ENCODE peak calls at places on chromosomes 3 and 15, in five cellular contexts. C is neural progenitor cell, Z is prostate gland, P is tibial nerve, J is HL-60. D is an unnamed sample.

GRCh38 chr3:107028626-107029025 is 348.6 kb upstream of the CCDC54 start:
- DNase-seq in J (no peak), Z (no peak), P (no peak), C (no peak), D (no peak)

GRCh38 chr3:170033489-170033888 is 4.3 kb upstream of the GPR160 start:
- DNase-seq in Z (no peak), C (no peak), J (peak), P (no peak), D (no peak)

GRCh38 chr3:17140670-17141505 is 256.1 kb downstream of the PLCL2 start:
- DNase-seq in P (peak), J (no peak), Z (peak), C (no peak), D (no peak)

GRCh38 chr15:72758195-72758594 is 25.4 kb downstream of the ADPGK start:
- DNase-seq in P (no peak), C (no peak), Z (no peak), J (no peak), D (no peak)

GRCh38 chr15:72139667-72140066 is 21.5 kb downstream of the SENP8 start:
- DNase-seq in C (no peak), J (no peak), P (no peak), Z (no peak), D (no peak)

GRCh38 chr15:90000175-90000923 is 775 bp upstream of the ZNF710 start:
- DNase-seq in Z (no peak), P (no peak), J (peak), C (peak), D (no peak)

GRCh38 chr3:13348671-13349396 is 71.3 kb downstream of the NUP210 start:
- DNase-seq in C (peak), Z (no peak), P (no peak), J (peak), D (no peak)

GRCh38 chr3:151955356-151955755 is 81.9 kb downstream of the SUCNR1 start:
- DNase-seq in C (no peak), J (no peak), Z (no peak), P (no peak), D (no peak)

GRCh38 chr15:92944946-92945521 is 44.9 kb downstream of the CHD2 start:
- DNase-seq in J (no peak), C (no peak), Z (no peak), P (no peak), D (no peak)

GRCh38 chr3:118165413-118165812 is 869.2 kb downstream of the IGSF11 start:
- DNase-seq in C (no peak), P (no peak), J (no peak), Z (no peak), D (no peak)

GRCh38 chr15:53246996-53247395 is 456.9 kb upstream of the ONECUT1 start:
- DNase-seq in P (no peak), C (no peak), Z (no peak), J (no peak), D (no peak)

GRCh38 chr3:70824078-70824477 is 511.6 kb upstream of the MDFIC2 start:
- DNase-seq in J (no peak), C (no peak), P (no peak), Z (no peak), D (no peak)

GRCh38 chr3:121660356-121661171 is at the start of gene HCLS1:
- DNase-seq in Z (peak), C (no peak), P (peak), J (peak), D (no peak)
- H3K4me3 ChIP-seq in Z (peak), C (no peak), P (no peak), J (peak), D (no peak)

GRCh38 chr3:7547826-7548225 is 686.9 kb downstream of the GRM7 start:
- DNase-seq in P (no peak), Z (no peak), J (no peak), C (no peak), D (no peak)
- TF ChIP-seq CTCF in P (no peak), Z (no peak), J (no peak), C (no peak), D (no peak)

GRCh38 chr3:40572588-40572987 is 47.8 kb downstream of the ZNF621 start:
- DNase-seq in P (no peak), Z (no peak), J (no peak), C (no peak), D (no peak)

GRCh38 chr3:40573985-40574384 is 49.2 kb downstream of the ZNF621 start:
- DNase-seq in C (no peak), P (no peak), Z (no peak), J (no peak), D (no peak)

GRCh38 chr3:40574661-40575060 is 49.9 kb downstream of the ZNF621 start:
- DNase-seq in J (no peak), Z (no peak), P (no peak), C (peak), D (no peak)

GRCh38 chr3:40580494-40581091 is 55.8 kb downstream of the ZNF621 start:
- DNase-seq in Z (peak), J (peak), P (peak), C (peak), D (peak)

GRCh38 chr3:40576431-40576830 is 51.7 kb downstream of the ZNF621 start:
- DNase-seq in P (no peak), Z (no peak), J (no peak), C (no peak), D (no peak)
- H3K4me3 ChIP-seq in P (no peak), Z (no peak), J (no peak), C (no peak), D (no peak)

GRCh38 chr15:77982127-77982490 is 95.4 kb downstream of the TBC1D2B start:
- DNase-seq in J (no peak), C (no peak), Z (no peak), P (no peak), D (no peak)

GRCh38 chr15:77984446-77984861 is 93.1 kb downstream of the TBC1D2B start:
- DNase-seq in J (no peak), Z (no peak), C (no peak), P (no peak), D (no peak)

GRCh38 chr15:77985031-77985930 is 92.2 kb downstream of the TBC1D2B start:
- DNase-seq in Z (no peak), P (no peak), C (no peak), J (no peak), D (no peak)

GRCh38 chr15:77983091-77983707 is 94.3 kb downstream of the TBC1D2B start:
- DNase-seq in J (no peak), P (no peak), C (no peak), Z (no peak), D (no peak)

DNA sequence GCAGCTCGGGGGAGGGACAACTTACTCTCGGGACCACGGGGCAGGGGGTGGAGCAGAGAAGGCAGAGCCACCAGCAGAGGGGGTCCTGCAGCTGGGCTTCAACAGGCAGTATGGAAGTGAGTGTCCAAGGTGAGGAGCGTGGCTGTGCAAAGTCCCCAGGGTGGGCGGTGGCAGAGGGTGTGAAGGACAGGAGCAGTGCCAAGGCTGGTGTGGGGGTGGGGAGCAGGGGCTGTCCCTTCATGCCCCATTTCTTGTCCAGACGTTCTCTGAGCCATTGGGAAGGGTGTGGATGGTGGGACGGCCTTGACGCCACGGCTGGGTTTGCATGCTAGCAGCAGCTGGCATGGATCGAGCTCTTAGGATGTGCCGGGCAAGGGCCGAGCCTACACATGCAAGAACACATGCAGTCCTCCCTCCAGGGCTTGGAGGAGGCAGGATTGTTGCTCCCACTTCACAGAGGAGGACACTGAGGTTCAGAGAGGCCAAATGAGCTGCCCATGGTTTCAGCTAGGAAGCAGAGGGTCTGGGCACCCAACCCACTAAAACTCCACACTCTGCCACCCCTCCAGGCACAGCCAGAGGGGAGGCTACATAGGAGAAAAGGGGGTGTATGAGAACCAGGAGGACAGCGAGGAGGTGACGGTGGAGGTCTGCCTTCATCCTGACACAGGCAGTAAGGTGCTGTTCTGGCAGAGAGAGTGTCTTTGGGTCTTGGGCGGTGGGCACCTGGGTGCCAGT is 93.6 kb downstream of the TBC1D2B start:
- DNase-seq in P (no peak), C (no peak), Z (no peak), J (no peak), D (no peak)
- TF ChIP-seq CTCF in P (no peak), C (peak), Z (no peak), J (no peak), D (no peak)

GRCh38 chr3:134253475-134254231 is 3.0 kb upstream of the RYK start:
- DNase-seq in Z (no peak), C (no peak), P (no peak), J (peak), D (no peak)
- H3K4me3 ChIP-seq in Z (no peak), C (no peak), P (no peak), J (no peak), D (no peak)

GRCh38 chr15:40352221-40352901 is 1.5 kb downstream of the PHGR1 start:
- DNase-seq in J (no peak), P (no peak), C (no peak), Z (no peak), D (no peak)

GRCh38 chr15:40357246-40357645 is 773 bp upstream of the DISP2 start:
- DNase-seq in J (no peak), C (no peak), P (no peak), Z (no peak), D (no peak)

GRCh38 chr15:40355976-40356585 is 1.9 kb upstream of the DISP2 start:
- DNase-seq in P (no peak), J (no peak), Z (no peak), C (no peak), D (no peak)

GRCh38 chr15:40353697-40354096 is 2.9 kb downstream of the PHGR1 start:
- DNase-seq in J (no peak), P (no peak), Z (no peak), C (no peak), D (peak)

GRCh38 chr15:40354408-40355171 is 3.4 kb upstream of the DISP2 start:
- DNase-seq in Z (no peak), P (no peak), J (no peak), C (peak), D (no peak)
- TF ChIP-seq CTCF in Z (peak), P (no peak), J (peak), C (peak), D (peak)

DNA sequence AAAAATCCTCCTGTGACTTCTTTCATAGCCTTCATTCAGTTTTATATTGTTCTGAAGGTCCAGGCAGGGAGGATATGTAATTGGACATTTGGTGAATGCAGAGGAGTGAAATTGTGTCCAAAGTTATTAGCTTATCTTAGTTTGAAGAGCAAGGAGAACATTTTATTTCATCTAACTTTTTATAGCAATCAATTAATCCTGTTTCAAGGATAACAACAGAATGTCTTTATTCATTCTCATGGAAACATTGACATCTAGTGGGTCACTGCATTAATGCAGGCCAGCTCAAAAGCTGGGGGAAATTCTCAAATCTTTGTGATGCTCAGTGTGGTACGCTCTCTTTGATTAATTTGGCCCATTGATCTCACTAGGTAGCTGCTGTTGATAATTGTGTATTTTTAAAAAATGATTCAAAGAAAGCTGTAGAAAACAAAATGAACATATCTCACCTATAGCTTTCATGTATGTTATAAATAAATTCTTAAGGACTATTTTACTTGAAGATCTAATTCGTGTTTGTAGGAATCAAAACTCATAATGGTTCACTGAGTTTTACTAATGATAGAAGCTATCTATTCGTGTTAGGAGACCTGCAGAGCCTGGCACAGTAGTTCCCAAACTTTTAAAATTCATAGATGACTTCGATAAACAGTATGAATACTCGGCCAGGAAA is 150.8 kb upstream of the KCNMB2 start:
- DNase-seq in J (no peak), C (peak), P (peak), Z (peak), D (no peak)
- H3K4me3 ChIP-seq in J (no peak), C (no peak), P (no peak), Z (peak), D (no peak)

GRCh38 chr15:88871313-88871712 is 24.0 kb downstream of the HAPLN3 start:
- DNase-seq in C (no peak), P (no peak), Z (no peak), J (no peak), D (no peak)
- TF ChIP-seq CTCF in C (no peak), P (no peak), Z (no peak), J (no peak), D (no peak)

GRCh38 chr3:42175841-42176240 is 84.7 kb downstream of the TRAK1 start:
- DNase-seq in Z (no peak), J (no peak), C (peak), P (no peak), D (no peak)

GRCh38 chr3:42172047-42172654 is 81.0 kb downstream of the TRAK1 start:
- DNase-seq in P (no peak), C (no peak), Z (no peak), J (no peak), D (no peak)

GRCh38 chr3:42176635-42177034 is 85.5 kb downstream of the TRAK1 start:
- DNase-seq in J (no peak), C (no peak), P (no peak), Z (no peak), D (no peak)

GRCh38 chr3:42174679-42175660 is 83.8 kb downstream of the TRAK1 start:
- DNase-seq in P (no peak), C (no peak), J (no peak), Z (no peak), D (no peak)

GRCh38 chr3:42173307-42173706 is 82.2 kb downstream of the TRAK1 start:
- DNase-seq in C (no peak), J (no peak), Z (no peak), P (no peak), D (no peak)
- H3K4me3 ChIP-seq in C (no peak), J (no peak), Z (no peak), P (no peak), D (no peak)

DNA sequence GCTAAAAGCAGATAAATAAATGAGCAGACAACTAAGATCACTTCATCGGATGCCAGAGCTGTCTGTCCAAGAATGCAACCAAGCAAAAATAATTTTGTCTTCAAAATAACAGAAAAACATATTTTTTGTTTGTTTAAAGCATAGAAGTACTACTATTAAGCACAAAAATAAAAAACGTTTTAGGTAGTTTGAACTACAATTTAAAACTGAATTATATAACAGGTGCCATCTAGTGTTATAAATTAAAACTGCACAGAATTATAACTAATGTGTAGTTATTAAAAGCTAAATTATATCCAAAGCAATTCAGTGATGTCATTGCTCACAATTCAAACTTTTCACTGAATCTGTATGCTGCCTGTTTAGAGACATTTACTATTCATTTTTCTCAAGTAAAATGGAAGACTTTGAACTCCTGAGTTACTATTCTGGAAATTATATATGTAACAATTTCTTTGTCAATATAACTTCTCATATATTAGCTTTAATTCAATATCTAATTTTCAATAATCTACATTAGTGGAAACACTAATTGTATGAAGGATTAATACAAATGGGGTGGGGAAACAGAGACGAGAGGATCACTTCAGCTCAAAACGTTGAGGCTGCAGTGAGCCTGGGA is 29.5 kb downstream of the LINS1 start:
- DNase-seq in J (no peak), P (no peak), Z (no peak), C (no peak), D (no peak)
- TF ChIP-seq CTCF in J (peak), P (peak), Z (peak), C (peak), D (peak)